ENCODE peak calls at places on chromosome X, in ten cellular contexts. Z is ureter; G is lower lobe of right lung; K is endodermal cell; Q is Caco-2; O is naive B cell; H is fibroblast of mammary gland; A is activated naive CD8-positive, alpha-beta T cell treated with anti-CD3 and anti-CD28 coated beads for 36 hours; R is PC-3; L is left cardiac atrium. T is an unnamed sample.

GRCh38 chrX:29965634-29966033 is 249.7 kb upstream of the MAGEB2 start:
- DNase-seq in Z (no peak), G (no peak), K (no peak), Q (no peak), O (no peak), H (no peak), A (no peak), R (no peak), L (no peak), T (no peak)

GRCh38 chrX:12583543-12583942 is 207.7 kb upstream of the PRPS2 start:
- DNase-seq in Z (no peak), G (no peak), K (no peak), Q (no peak), O (no peak), H (no peak), A (no peak), R (no peak), L (no peak), T (no peak)

GRCh38 chrX:8034058-8034457 is 106.8 kb upstream of the PNPLA4 start:
- DNase-seq in Z (no peak), G (no peak), K (peak), Q (no peak), O (no peak), H (no peak), A (no peak), R (no peak), L (no peak), T (no peak)

GRCh38 chrX:18394477-18394876 is 30.9 kb upstream of the CDKL5 start:
- DNase-seq in Z (no peak), G (no peak), K (no peak), Q (no peak), O (no peak), H (no peak), A (no peak), R (no peak), L (no peak), T (no peak)

GRCh38 chrX:117957128-117957527 is 159.5 kb downstream of the KLHL13 start:
- DNase-seq in Z (no peak), G (no peak), K (no peak), Q (no peak), O (no peak), H (peak), A (no peak), R (peak), L (no peak), T (no peak)

GRCh38 chrX:70527053-70527452 is 82.4 kb downstream of the DLG3 start:
- DNase-seq in Z (no peak), G (no peak), K (no peak), Q (no peak), O (no peak), H (no peak), A (no peak), R (no peak), L (no peak), T (no peak)

GRCh38 chrX:107982356-107982755 is at the start of gene TEX13B:
- DNase-seq in Z (no peak), G (no peak), K (no peak), Q (no peak), O (no peak), H (no peak), A (no peak), R (no peak), L (no peak), T (no peak)

GRCh38 chrX:46791927-46792825 is 33.3 kb upstream of the SLC9A7 start:
- DNase-seq in Z (peak), G (peak), K (peak), Q (peak), O (no peak), H (peak), A (peak), R (peak), L (peak), T (no peak)

GRCh38 chrX:22396408-22396807 is 123.7 kb downstream of the CBLL2 start:
- DNase-seq in Z (no peak), G (no peak), K (no peak), Q (no peak), O (no peak), H (no peak), A (no peak), R (peak), L (no peak), T (no peak)

GRCh38 chrX:140664939-140665338 is 44.6 kb upstream of the LINC00632 start:
- DNase-seq in Z (no peak), G (no peak), K (no peak), Q (no peak), O (no peak), H (peak), A (no peak), R (peak), L (no peak), T (no peak)

GRCh38 chrX:114581528-114582263 is 2.2 kb upstream of the HTR2C start:
- DNase-seq in Z (no peak), G (no peak), K (peak), Q (no peak), O (no peak), H (no peak), A (no peak), R (no peak), L (no peak), T (no peak)

GRCh38 chrX:133335027-133335426 is 80.3 kb downstream of the GPC4 start:
- DNase-seq in Z (no peak), G (no peak), K (no peak), Q (no peak), O (no peak), H (peak), A (peak), R (peak), L (no peak), T (no peak)

GRCh38 chrX:46770006-46770816 is 11.3 kb upstream of the SLC9A7 start:
- DNase-seq in Z (no peak), G (no peak), K (peak), Q (no peak), O (no peak), H (peak), A (no peak), R (peak), L (no peak), T (no peak)

GRCh38 chrX:11319689-11320302 is 26.6 kb downstream of the AMELX start:
- DNase-seq in Z (no peak), G (no peak), K (no peak), Q (no peak), O (no peak), H (peak), A (no peak), R (no peak), L (no peak), T (no peak)

GRCh38 chrX:133685806-133686205 is 270.5 kb upstream of the GPC4 start:
- DNase-seq in Z (no peak), G (no peak), K (no peak), Q (no peak), O (no peak), H (no peak), A (no peak), R (no peak), L (no peak), T (no peak)